ENCODE peak calls at places on chromosomes 16 and 17, in five cellular contexts. K is heart right ventricle, P is A549, W is AG10803, L is M059J. M is an unnamed sample.

GRCh38 chr16:19169081-19169639 is 1.1 kb downstream of the SYT17 start:
- DNase-seq in K (no peak), P (no peak), W (no peak), L (no peak), M (no peak)

GRCh38 chr16:82062645-82063058 is 27.6 kb downstream of the HSD17B2 start:
- DNase-seq in K (no peak), P (no peak), W (peak; percentile 95), L (peak; percentile 95), M (no peak)

GRCh38 chr17:51860934-51861561 is 297.5 kb downstream of the CA10 start:
- DNase-seq in K (no peak), P (peak; percentile 7), W (peak; percentile 3), L (no peak), M (peak; percentile 64)

GRCh38 chr17:17671369-17672119 is 9.7 kb upstream of the RAI1 start:
- DNase-seq in K (peak; percentile 44), P (no peak), W (no peak), L (no peak), M (no peak)

GRCh38 chr17:1977583-1978395 is 47.3 kb downstream of the RTN4RL1 start:
- DNase-seq in K (no peak), P (no peak), W (no peak), L (no peak), M (no peak)

GRCh38 chr17:50822550-50822949 is 12.8 kb upstream of the WFIKKN2 start:
- DNase-seq in K (no peak), P (no peak), W (no peak), L (no peak), M (no peak)

GRCh38 chr16:964696-965395 is 5.9 kb downstream of the LMF1 start:
- DNase-seq in K (no peak), P (no peak), W (no peak), L (peak; percentile 70), M (peak; percentile 69)

GRCh38 chr16:28880589-28880915 is 2.3 kb downstream of the ATP2A1 start:
- DNase-seq in K (no peak), P (no peak), W (no peak), L (no peak), M (no peak)